ENCODE peak calls at places on chromosomes 12 and 14, in eight cellular contexts. B is astrocyte of the cerebellum, K is D721Med, I is adrenal gland, X is epithelial cell of esophagus, D is lower lobe of right lung, U is progenitor cell of endocrine pancreas, C is ovary. S is an unnamed sample.

GRCh38 chr12:81206425-81206824 is 128.5 kb downstream of the ACSS3 start:
- DNase-seq in D (no peak), X (no peak), U (no peak), K (no peak), I (no peak), B (no peak), C (no peak), S (no peak)

GRCh38 chr12:121529184-121529583 is 51.6 kb downstream of the KDM2B start:
- DNase-seq in C (no peak), U (no peak), K (no peak), B (no peak), X (no peak), I (no peak), D (no peak), S (no peak)

GRCh38 chr14:54211562-54212308 is 185.1 kb upstream of the CDKN3 start:
- DNase-seq in C (no peak), D (no peak), X (peak; percentile 70), U (no peak), I (no peak), B (peak; percentile 89), K (no peak), S (no peak)

GRCh38 chr14:31326111-31326510 is 94.2 kb downstream of the HEATR5A start:
- DNase-seq in K (no peak), D (no peak), X (peak; percentile 37), U (no peak), I (no peak), B (peak; percentile 15), C (no peak), S (no peak)

GRCh38 chr12:96208346-96208745 is 14.2 kb downstream of the ELK3 start:
- DNase-seq in K (no peak), X (peak; percentile 70), B (no peak), D (no peak), C (no peak), U (no peak), I (no peak), S (no peak)

GRCh38 chr14:59679872-59680271 is 103.3 kb upstream of the CCDC175 start:
- DNase-seq in B (no peak), K (no peak), D (no peak), U (no peak), C (no peak), X (peak; percentile 43), I (peak; percentile 85), S (no peak)

GRCh38 chr14:105089746-105090492 is 24.7 kb upstream of the GPR132 start:
- DNase-seq in I (no peak), B (no peak), C (no peak), U (no peak), X (no peak), K (no peak), D (no peak), S (no peak)

GRCh38 chr14:39381366-39381765 is 50.9 kb downstream of the FBXO33 start:
- DNase-seq in I (peak; percentile 82), B (no peak), X (no peak), D (no peak), U (no peak), K (no peak), C (no peak), S (no peak)

GRCh38 chr12:112812598-112813406 is 21.3 kb downstream of the RPH3A start:
- DNase-seq in D (no peak), I (peak; percentile 25), X (peak; percentile 5), B (no peak), C (no peak), K (no peak), U (no peak), S (no peak)

GRCh38 chr12:15525414-15525813 is 203.1 kb downstream of the PTPRO start:
- DNase-seq in U (no peak), D (no peak), K (no peak), X (peak; percentile 79), I (no peak), C (no peak), B (no peak), S (no peak)

GRCh38 chr12:65938807-65939206 is 114.5 kb downstream of the HMGA2 start:
- DNase-seq in D (no peak), U (no peak), X (no peak), K (no peak), B (no peak), C (no peak), I (no peak), S (no peak)
- TF ChIP-seq CTCF in D (no peak), U (no peak), X (no peak), K (no peak), B (no peak), C (no peak), I (no peak), S (no peak)

DNA sequence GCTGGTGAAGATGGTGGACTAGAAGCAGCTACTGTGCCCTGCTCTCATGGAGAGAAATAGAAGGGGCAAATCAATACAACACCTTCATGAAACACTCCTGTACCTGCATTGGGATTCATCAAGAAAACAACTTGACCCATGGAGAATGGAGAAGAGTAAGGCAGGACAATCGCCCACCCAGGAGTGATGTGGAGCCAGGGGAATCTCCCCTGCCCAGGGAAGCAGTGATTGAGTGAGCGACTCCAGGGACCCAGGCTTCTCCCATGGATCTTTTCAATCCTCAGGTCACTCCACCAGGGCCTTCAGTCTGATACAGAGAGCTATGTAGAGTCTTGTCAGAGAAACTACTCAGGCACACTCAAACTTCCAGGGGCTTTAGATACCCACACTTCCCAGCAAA is 161.9 kb upstream of the DYRK2 start:
- DNase-seq in X (no peak), K (no peak), C (no peak), D (no peak), I (no peak), U (no peak), B (no peak), S (no peak)
- TF ChIP-seq CTCF in X (no peak), K (no peak), C (no peak), D (no peak), I (no peak), U (no peak), B (no peak), S (no peak)

GRCh38 chr12:60947533-60947932 is 1312.7 kb upstream of the USP15 start:
- DNase-seq in C (no peak), X (no peak), I (no peak), U (no peak), D (no peak), B (no peak), K (no peak), S (no peak)
- TF ChIP-seq CTCF in C (no peak), X (no peak), I (no peak), U (no peak), D (no peak), B (no peak), K (no peak), S (no peak)

GRCh38 chr14:78737116-78737515 is 566.9 kb downstream of the NRXN3 start:
- DNase-seq in I (no peak), X (no peak), D (no peak), B (no peak), K (no peak), U (no peak), C (no peak), S (no peak)
- TF ChIP-seq CTCF in I (no peak), X (no peak), D (no peak), B (no peak), K (no peak), U (no peak), C (no peak), S (no peak)